ENCODE peak calls at places on chromosomes 1 and 21, in eight cellular contexts. One of them, this sample, is unnamed.

GRCh38 chr1:109891930-109892329 is 18.7 kb upstream of the CSF1 start:
- DNase-seq in right cardiac atrium: no peak
- DNase-seq in brain microvascular endothelial cell: no peak
- DNase-seq in HS-5: no peak
- DNase-seq in NCI-H187: no peak
- DNase-seq in occipital lobe: no peak
- DNase-seq in SHP77 treated with DMSO at 0.1 percent for 48 hours: peak; percentile 12
- DNase-seq in neural progenitor cell: no peak
- DNase-seq in this sample: peak; percentile 63

GRCh38 chr21:38903578-38904193 is 98.0 kb downstream of the ETS2 start:
- DNase-seq in neural progenitor cell: peak; percentile 15
- DNase-seq in HS-5: no peak
- DNase-seq in brain microvascular endothelial cell: no peak
- DNase-seq in occipital lobe: no peak
- DNase-seq in NCI-H187: no peak
- DNase-seq in SHP77 treated with DMSO at 0.1 percent for 48 hours: no peak
- DNase-seq in right cardiac atrium: no peak
- DNase-seq in this sample: no peak

GRCh38 chr1:228824377-228824776 is 89.1 kb downstream of the RHOU start:
- DNase-seq in occipital lobe: no peak
- DNase-seq in neural progenitor cell: no peak
- DNase-seq in SHP77 treated with DMSO at 0.1 percent for 48 hours: no peak
- DNase-seq in brain microvascular endothelial cell: no peak
- DNase-seq in right cardiac atrium: no peak
- DNase-seq in NCI-H187: no peak
- DNase-seq in HS-5: no peak
- DNase-seq in this sample: no peak

GRCh38 chr1:38815903-38816627 is 43.5 kb downstream of the RRAGC start:
- DNase-seq in HS-5: no peak
- DNase-seq in brain microvascular endothelial cell: no peak
- DNase-seq in NCI-H187: peak; percentile 33
- DNase-seq in neural progenitor cell: no peak
- DNase-seq in right cardiac atrium: no peak
- DNase-seq in SHP77 treated with DMSO at 0.1 percent for 48 hours: no peak
- DNase-seq in occipital lobe: no peak
- DNase-seq in this sample: no peak

GRCh38 chr1:46535063-46535462 is 16.4 kb downstream of the KNCN start:
- DNase-seq in HS-5: no peak
- DNase-seq in brain microvascular endothelial cell: no peak
- DNase-seq in SHP77 treated with DMSO at 0.1 percent for 48 hours: no peak
- DNase-seq in NCI-H187: no peak
- DNase-seq in right cardiac atrium: no peak
- DNase-seq in occipital lobe: no peak
- DNase-seq in neural progenitor cell: no peak
- DNase-seq in this sample: peak; percentile 15

GRCh38 chr1:3441449-3441848 is 13.0 kb upstream of the ARHGEF16 start:
- DNase-seq in SHP77 treated with DMSO at 0.1 percent for 48 hours: no peak
- DNase-seq in neural progenitor cell: no peak
- DNase-seq in right cardiac atrium: no peak
- DNase-seq in occipital lobe: peak; percentile 26
- DNase-seq in NCI-H187: no peak
- DNase-seq in HS-5: no peak
- DNase-seq in brain microvascular endothelial cell: no peak
- DNase-seq in this sample: no peak

GRCh38 chr21:38768385-38769071 is 37.2 kb upstream of the ETS2 start:
- DNase-seq in NCI-H187: no peak
- DNase-seq in occipital lobe: no peak
- DNase-seq in HS-5: peak; percentile 50
- DNase-seq in neural progenitor cell: no peak
- DNase-seq in brain microvascular endothelial cell: peak; percentile 92
- DNase-seq in right cardiac atrium: no peak
- DNase-seq in SHP77 treated with DMSO at 0.1 percent for 48 hours: no peak
- DNase-seq in this sample: peak; percentile 69

GRCh38 chr1:78009836-78010235 is 5.1 kb downstream of the DNAJB4 start:
- DNase-seq in HS-5: no peak
- DNase-seq in right cardiac atrium: no peak
- DNase-seq in SHP77 treated with DMSO at 0.1 percent for 48 hours: no peak
- DNase-seq in neural progenitor cell: no peak
- DNase-seq in occipital lobe: no peak
- DNase-seq in NCI-H187: no peak
- DNase-seq in brain microvascular endothelial cell: no peak
- DNase-seq in this sample: no peak

GRCh38 chr1:179187708-179188471 is 41.6 kb downstream of the ABL2 start:
- DNase-seq in brain microvascular endothelial cell: no peak
- DNase-seq in SHP77 treated with DMSO at 0.1 percent for 48 hours: no peak
- DNase-seq in occipital lobe: no peak
- DNase-seq in right cardiac atrium: no peak
- DNase-seq in NCI-H187: no peak
- DNase-seq in neural progenitor cell: no peak
- DNase-seq in HS-5: no peak
- DNase-seq in this sample: no peak

GRCh38 chr1:248906741-248907661 is 966 bp downstream of the PGBD2 start:
- DNase-seq in NCI-H187: no peak
- DNase-seq in right cardiac atrium: no peak
- DNase-seq in SHP77 treated with DMSO at 0.1 percent for 48 hours: no peak
- DNase-seq in HS-5: no peak
- DNase-seq in neural progenitor cell: peak; percentile 39
- DNase-seq in brain microvascular endothelial cell: peak; percentile 36
- DNase-seq in occipital lobe: no peak
- DNase-seq in this sample: peak; percentile 6

GRCh38 chr1:10889628-10890353 is 93.3 kb upstream of the CASZ1 start:
- DNase-seq in brain microvascular endothelial cell: no peak
- DNase-seq in neural progenitor cell: no peak
- DNase-seq in SHP77 treated with DMSO at 0.1 percent for 48 hours: no peak
- DNase-seq in occipital lobe: no peak
- DNase-seq in HS-5: no peak
- DNase-seq in NCI-H187: no peak
- DNase-seq in right cardiac atrium: no peak
- DNase-seq in this sample: no peak

GRCh38 chr1:185324118-185324517 is 7.1 kb upstream of the IVNS1ABP start:
- DNase-seq in brain microvascular endothelial cell: no peak
- DNase-seq in neural progenitor cell: no peak
- DNase-seq in HS-5: no peak
- DNase-seq in occipital lobe: no peak
- DNase-seq in right cardiac atrium: no peak
- DNase-seq in NCI-H187: no peak
- DNase-seq in SHP77 treated with DMSO at 0.1 percent for 48 hours: no peak
- DNase-seq in this sample: no peak

GRCh38 chr1:172719694-172720138 is 60.8 kb downstream of the FASLG start:
- DNase-seq in NCI-H187: no peak
- DNase-seq in HS-5: no peak
- DNase-seq in brain microvascular endothelial cell: peak; percentile 46
- DNase-seq in occipital lobe: no peak
- DNase-seq in SHP77 treated with DMSO at 0.1 percent for 48 hours: no peak
- DNase-seq in right cardiac atrium: no peak
- DNase-seq in neural progenitor cell: peak; percentile 64
- DNase-seq in this sample: peak; percentile 69

GRCh38 chr1:56456426-56457101 is 122.8 kb downstream of the PLPP3 start:
- DNase-seq in brain microvascular endothelial cell: peak; percentile 58
- DNase-seq in HS-5: peak; percentile 41
- DNase-seq in right cardiac atrium: no peak
- DNase-seq in SHP77 treated with DMSO at 0.1 percent for 48 hours: no peak
- DNase-seq in occipital lobe: no peak
- DNase-seq in NCI-H187: no peak
- DNase-seq in neural progenitor cell: no peak
- DNase-seq in this sample: peak; percentile 66

GRCh38 chr1:113998361-113998760 is 19.1 kb downstream of the OLFML3 start:
- DNase-seq in neural progenitor cell: no peak
- DNase-seq in SHP77 treated with DMSO at 0.1 percent for 48 hours: no peak
- DNase-seq in right cardiac atrium: no peak
- DNase-seq in NCI-H187: no peak
- DNase-seq in brain microvascular endothelial cell: no peak
- DNase-seq in HS-5: no peak
- DNase-seq in occipital lobe: no peak
- DNase-seq in this sample: peak; percentile 37

GRCh38 chr1:116066868-116067563 is 44.2 kb upstream of the MAB21L3 start:
- DNase-seq in SHP77 treated with DMSO at 0.1 percent for 48 hours: no peak
- DNase-seq in HS-5: peak; percentile 80
- DNase-seq in right cardiac atrium: no peak
- DNase-seq in occipital lobe: no peak
- DNase-seq in NCI-H187: no peak
- DNase-seq in brain microvascular endothelial cell: peak; percentile 47
- DNase-seq in neural progenitor cell: no peak
- DNase-seq in this sample: no peak

GRCh38 chr1:55289614-55290013 is 74.5 kb upstream of the USP24 start:
- DNase-seq in neural progenitor cell: no peak
- DNase-seq in NCI-H187: no peak
- DNase-seq in SHP77 treated with DMSO at 0.1 percent for 48 hours: no peak
- DNase-seq in occipital lobe: no peak
- DNase-seq in right cardiac atrium: no peak
- DNase-seq in brain microvascular endothelial cell: no peak
- DNase-seq in HS-5: no peak
- DNase-seq in this sample: no peak

GRCh38 chr1:214983126-214983869 is 99.2 kb upstream of the KCNK2 start:
- DNase-seq in NCI-H187: no peak
- DNase-seq in right cardiac atrium: no peak
- DNase-seq in HS-5: no peak
- DNase-seq in neural progenitor cell: no peak
- DNase-seq in brain microvascular endothelial cell: peak; percentile 56
- DNase-seq in SHP77 treated with DMSO at 0.1 percent for 48 hours: no peak
- DNase-seq in occipital lobe: no peak
- DNase-seq in this sample: no peak

GRCh38 chr1:172574080-172574479 is 41.1 kb downstream of the SUCO start:
- DNase-seq in brain microvascular endothelial cell: no peak
- DNase-seq in neural progenitor cell: no peak
- DNase-seq in occipital lobe: no peak
- DNase-seq in NCI-H187: no peak
- DNase-seq in HS-5: no peak
- DNase-seq in SHP77 treated with DMSO at 0.1 percent for 48 hours: no peak
- DNase-seq in right cardiac atrium: no peak
- DNase-seq in this sample: no peak

GRCh38 chr1:206839857-206840256 is 25.6 kb upstream of the IL20 start:
- DNase-seq in HS-5: peak; percentile 70
- DNase-seq in right cardiac atrium: no peak
- DNase-seq in brain microvascular endothelial cell: peak; percentile 29
- DNase-seq in occipital lobe: no peak
- DNase-seq in NCI-H187: no peak
- DNase-seq in neural progenitor cell: no peak
- DNase-seq in SHP77 treated with DMSO at 0.1 percent for 48 hours: no peak
- DNase-seq in this sample: no peak

GRCh38 chr1:192702212-192702993 is 66.5 kb downstream of the RGS13 start:
- DNase-seq in right cardiac atrium: no peak
- DNase-seq in brain microvascular endothelial cell: peak; percentile 18
- DNase-seq in NCI-H187: no peak
- DNase-seq in neural progenitor cell: no peak
- DNase-seq in SHP77 treated with DMSO at 0.1 percent for 48 hours: no peak
- DNase-seq in HS-5: peak; percentile 60
- DNase-seq in occipital lobe: no peak
- DNase-seq in this sample: peak; percentile 41

GRCh38 chr1:156571261-156571958 is 955 bp downstream of the IQGAP3 start:
- DNase-seq in NCI-H187: no peak
- DNase-seq in occipital lobe: no peak
- DNase-seq in brain microvascular endothelial cell: peak; percentile 81
- DNase-seq in HS-5: peak; percentile 93
- DNase-seq in right cardiac atrium: no peak
- DNase-seq in neural progenitor cell: no peak
- DNase-seq in SHP77 treated with DMSO at 0.1 percent for 48 hours: no peak
- DNase-seq in this sample: peak; percentile 91

GRCh38 chr1:228555074-228555989 is 68.2 kb downstream of the RNF187 start:
- DNase-seq in occipital lobe: no peak
- DNase-seq in HS-5: no peak
- DNase-seq in SHP77 treated with DMSO at 0.1 percent for 48 hours: no peak
- DNase-seq in right cardiac atrium: no peak
- DNase-seq in brain microvascular endothelial cell: no peak
- DNase-seq in neural progenitor cell: peak; percentile 16
- DNase-seq in NCI-H187: no peak
- DNase-seq in this sample: peak; percentile 3

GRCh38 chr1:21896652-21897532 is 40.2 kb downstream of the HSPG2 start:
- DNase-seq in NCI-H187: no peak
- DNase-seq in right cardiac atrium: peak; percentile 93
- DNase-seq in occipital lobe: no peak
- DNase-seq in HS-5: no peak
- DNase-seq in neural progenitor cell: peak; percentile 36
- DNase-seq in brain microvascular endothelial cell: no peak
- DNase-seq in SHP77 treated with DMSO at 0.1 percent for 48 hours: no peak
- DNase-seq in this sample: peak; percentile 63

GRCh38 chr1:211267204-211267857 is 8.2 kb downstream of the RCOR3 start:
- DNase-seq in SHP77 treated with DMSO at 0.1 percent for 48 hours: no peak
- DNase-seq in brain microvascular endothelial cell: no peak
- DNase-seq in neural progenitor cell: no peak
- DNase-seq in right cardiac atrium: no peak
- DNase-seq in HS-5: no peak
- DNase-seq in occipital lobe: no peak
- DNase-seq in NCI-H187: no peak
- DNase-seq in this sample: no peak

GRCh38 chr1:40162791-40163441 is 1.7 kb downstream of the RLF start:
- DNase-seq in NCI-H187: no peak
- DNase-seq in right cardiac atrium: no peak
- DNase-seq in SHP77 treated with DMSO at 0.1 percent for 48 hours: no peak
- DNase-seq in brain microvascular endothelial cell: no peak
- DNase-seq in occipital lobe: no peak
- DNase-seq in HS-5: no peak
- DNase-seq in neural progenitor cell: no peak
- DNase-seq in this sample: peak; percentile 32

GRCh38 chr1:40314721-40315238 is 2.3 kb downstream of the COL9A2 start:
- DNase-seq in NCI-H187: no peak
- DNase-seq in right cardiac atrium: no peak
- DNase-seq in occipital lobe: no peak
- DNase-seq in SHP77 treated with DMSO at 0.1 percent for 48 hours: no peak
- DNase-seq in neural progenitor cell: peak; percentile 81
- DNase-seq in HS-5: no peak
- DNase-seq in brain microvascular endothelial cell: no peak
- DNase-seq in this sample: peak; percentile 19

This sample was measured in lung microvascular endothelial cell.